ENCODE peak calls at places on chromosomes 6 and 20, in four cellular contexts. F is stimulated activated CD4-positive, alpha-beta T cell treated with anti-CD3 and anti-CD28 coated beads, TNF-alpha, amount 100 ng/mL, for 4 hours; V is choroid plexus epithelial cell; P is EH. B is an unnamed sample.

GRCh38 chr6:63872233-63872632 is 236.6 kb downstream of the PHF3 start:
- DNase-seq in F (no peak), V (no peak), P (no peak), B (no peak)

GRCh38 chr6:9890893-9891292 is 524.0 kb downstream of the TFAP2A start:
- DNase-seq in P (no peak), F (no peak), V (no peak), B (no peak)

GRCh38 chr6:31558631-31559500 is 11.5 kb downstream of the NFKBIL1 start:
- DNase-seq in F (no peak), P (peak), V (no peak), B (peak)

GRCh38 chr20:34526466-34526865 is 10.2 kb downstream of the DYNLRB1 start:
- DNase-seq in F (no peak), P (peak), V (no peak), B (no peak)

GRCh38 chr6:13334953-13335352 is 6.6 kb upstream of the TBC1D7 start:
- DNase-seq in V (no peak), F (no peak), P (no peak), B (no peak)

GRCh38 chr6:70520575-70520974 is 46.2 kb upstream of the SDHAF4 start:
- DNase-seq in V (peak), F (no peak), P (peak), B (no peak)

GRCh38 chr6:3848925-3849605 is at the start of gene FAM50B:
- DNase-seq in V (peak), F (peak), P (peak), B (peak)

GRCh38 chr6:133368664-133369063 is 127.5 kb downstream of the EYA4 start:
- DNase-seq in V (peak), P (no peak), F (no peak), B (no peak)

GRCh38 chr6:161226005-161226964 is 47.6 kb downstream of the AGPAT4 start:
- DNase-seq in F (no peak), V (no peak), P (no peak), B (no peak)

GRCh38 chr20:57246008-57246407 is 20.4 kb downstream of the BMP7 start:
- DNase-seq in F (no peak), P (no peak), V (no peak), B (no peak)

GRCh38 chr6:35635601-35636597 is 52.8 kb downstream of the FKBP5 start:
- DNase-seq in P (no peak), V (peak), F (no peak), B (no peak)

B was measured in right lobe of liver.